ENCODE peak calls at places on chromosomes 13 and 19, in seven cellular contexts. One of them, this sample, is unnamed.

GRCh38 chr19:7871280-7871529 is 3.0 kb downstream of the PRR36 start:
- DNase-seq in cardiac fibroblast: no peak
- DNase-seq in heart right ventricle: no peak
- DNase-seq in glutamatergic neuron: no peak
- DNase-seq in transverse colon: no peak
- DNase-seq in brain microvascular endothelial cell: no peak
- DNase-seq in Calu3: no peak
- DNase-seq in this sample: no peak

GRCh38 chr19:12806242-12807131 is at the start of gene RNASEH2A:
- DNase-seq in brain microvascular endothelial cell: peak; percentile 82
- DNase-seq in Calu3: peak; percentile 85
- DNase-seq in transverse colon: peak; percentile 92
- DNase-seq in glutamatergic neuron: peak; percentile 91
- DNase-seq in cardiac fibroblast: peak; percentile 95
- DNase-seq in heart right ventricle: peak; percentile 92
- DNase-seq in this sample: peak; percentile 94

GRCh38 chr19:23318143-23318542 is 67.9 kb upstream of the ZNF724 start:
- DNase-seq in brain microvascular endothelial cell: no peak
- DNase-seq in cardiac fibroblast: no peak
- DNase-seq in transverse colon: no peak
- DNase-seq in Calu3: no peak
- DNase-seq in heart right ventricle: no peak
- DNase-seq in glutamatergic neuron: no peak
- DNase-seq in this sample: peak; percentile 41

GRCh38 chr19:17530586-17530985 is 19.1 kb downstream of the PGLS start:
- DNase-seq in Calu3: no peak
- DNase-seq in glutamatergic neuron: no peak
- DNase-seq in brain microvascular endothelial cell: no peak
- DNase-seq in cardiac fibroblast: no peak
- DNase-seq in transverse colon: no peak
- DNase-seq in heart right ventricle: no peak
- DNase-seq in this sample: peak; percentile 87

GRCh38 chr13:90950134-90950533 is 397.4 kb upstream of the MIR17HG start:
- DNase-seq in glutamatergic neuron: no peak
- DNase-seq in heart right ventricle: no peak
- DNase-seq in Calu3: no peak
- DNase-seq in transverse colon: no peak
- DNase-seq in cardiac fibroblast: no peak
- DNase-seq in brain microvascular endothelial cell: no peak
- DNase-seq in this sample: no peak

GRCh38 chr13:111531505-111531904 is 211.1 kb downstream of the TEX29 start:
- DNase-seq in Calu3: no peak
- DNase-seq in heart right ventricle: no peak
- DNase-seq in cardiac fibroblast: peak; percentile 3
- DNase-seq in brain microvascular endothelial cell: peak; percentile 10
- DNase-seq in glutamatergic neuron: no peak
- DNase-seq in transverse colon: no peak
- DNase-seq in this sample: peak; percentile 52

GRCh38 chr13:40095695-40096356 is 440.4 kb downstream of the COG6 start:
- DNase-seq in brain microvascular endothelial cell: no peak
- DNase-seq in heart right ventricle: no peak
- DNase-seq in cardiac fibroblast: no peak
- DNase-seq in Calu3: no peak
- DNase-seq in transverse colon: no peak
- DNase-seq in glutamatergic neuron: no peak
- DNase-seq in this sample: no peak

GRCh38 chr13:23466144-23467002 is 32.9 kb upstream of the SACS start:
- DNase-seq in cardiac fibroblast: peak; percentile 84
- DNase-seq in glutamatergic neuron: peak; percentile 75
- DNase-seq in heart right ventricle: peak; percentile 74
- DNase-seq in Calu3: peak; percentile 62
- DNase-seq in brain microvascular endothelial cell: peak; percentile 80
- DNase-seq in transverse colon: peak; percentile 57
- DNase-seq in this sample: peak; percentile 91

GRCh38 chr19:8158411-8159074 is 9.2 kb upstream of the FBN3 start:
- DNase-seq in glutamatergic neuron: no peak
- DNase-seq in Calu3: peak; percentile 55
- DNase-seq in brain microvascular endothelial cell: peak; percentile 75
- DNase-seq in heart right ventricle: no peak
- DNase-seq in cardiac fibroblast: peak; percentile 91
- DNase-seq in transverse colon: peak; percentile 23
- DNase-seq in this sample: peak; percentile 97

GRCh38 chr19:16001481-16002312 is 52.9 kb downstream of the OR10H4 start:
- DNase-seq in cardiac fibroblast: peak; percentile 80
- DNase-seq in heart right ventricle: no peak
- DNase-seq in Calu3: peak; percentile 58
- DNase-seq in brain microvascular endothelial cell: peak; percentile 54
- DNase-seq in glutamatergic neuron: no peak
- DNase-seq in transverse colon: peak; percentile 21
- DNase-seq in this sample: peak; percentile 81

DNA sequence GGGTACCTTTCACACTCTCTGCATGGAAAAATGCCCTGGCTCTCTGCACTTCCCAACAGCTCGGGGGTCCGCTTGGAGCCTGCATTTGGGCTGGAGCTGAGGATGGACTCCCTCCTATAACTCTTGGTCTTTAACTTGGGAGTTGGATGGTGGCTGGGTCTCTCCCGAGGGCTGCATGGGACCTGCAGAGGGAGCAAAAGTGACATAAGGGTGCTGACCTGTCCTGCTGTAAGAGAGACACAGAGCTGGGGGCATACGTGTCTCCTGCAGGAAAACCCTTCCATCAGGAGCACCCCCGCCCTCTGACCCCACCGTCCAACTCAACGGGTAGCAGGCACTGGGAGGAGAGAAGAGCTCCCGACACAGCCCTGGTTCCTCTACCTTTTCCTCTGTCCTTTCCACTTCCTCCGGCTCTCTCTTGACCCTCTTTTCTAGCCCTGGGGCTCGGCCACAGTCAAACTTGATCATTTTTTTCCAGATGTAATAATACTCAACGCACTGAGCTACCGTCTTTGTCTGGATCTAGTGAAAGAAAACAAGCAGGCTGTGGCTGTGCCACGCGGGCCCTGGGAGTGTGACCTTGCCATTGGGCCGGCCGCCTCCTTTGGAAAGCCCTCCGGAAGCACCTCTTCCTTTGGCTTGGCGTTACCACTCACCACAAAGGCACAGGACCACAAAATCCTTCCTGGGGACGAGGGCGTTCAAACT is 6.8 kb upstream of the NAPA start:
- DNase-seq in transverse colon: no peak
- DNase-seq in Calu3: no peak
- DNase-seq in brain microvascular endothelial cell: no peak
- DNase-seq in heart right ventricle: no peak
- DNase-seq in glutamatergic neuron: no peak
- DNase-seq in cardiac fibroblast: no peak
- DNase-seq in this sample: no peak
- TF ChIP-seq CTCF in transverse colon: no peak
- TF ChIP-seq CTCF in Calu3: no peak
- TF ChIP-seq CTCF in brain microvascular endothelial cell: no peak
- TF ChIP-seq CTCF in heart right ventricle: no peak
- TF ChIP-seq CTCF in glutamatergic neuron: no peak
- TF ChIP-seq CTCF in cardiac fibroblast: no peak
- TF ChIP-seq CTCF in this sample: no peak

GRCh38 chr19:1063030-1063908 is 3.7 kb upstream of the ARHGAP45 start:
- DNase-seq in glutamatergic neuron: no peak
- DNase-seq in brain microvascular endothelial cell: no peak
- DNase-seq in heart right ventricle: no peak
- DNase-seq in Calu3: peak; percentile 25
- DNase-seq in cardiac fibroblast: no peak
- DNase-seq in transverse colon: no peak
- DNase-seq in this sample: peak; percentile 56

GRCh38 chr19:1066251-1066747 is 668 bp upstream of the ARHGAP45 start:
- DNase-seq in Calu3: peak; percentile 34
- DNase-seq in transverse colon: no peak
- DNase-seq in cardiac fibroblast: no peak
- DNase-seq in brain microvascular endothelial cell: no peak
- DNase-seq in glutamatergic neuron: no peak
- DNase-seq in heart right ventricle: no peak
- DNase-seq in this sample: no peak

GRCh38 chr19:1065606-1066109 is 1.3 kb upstream of the ARHGAP45 start:
- DNase-seq in glutamatergic neuron: no peak
- DNase-seq in heart right ventricle: no peak
- DNase-seq in transverse colon: peak; percentile 82
- DNase-seq in Calu3: peak; percentile 32
- DNase-seq in cardiac fibroblast: no peak
- DNase-seq in brain microvascular endothelial cell: no peak
- DNase-seq in this sample: no peak

GRCh38 chr19:1063909-1064660 is 2.9 kb upstream of the ARHGAP45 start:
- DNase-seq in heart right ventricle: no peak
- DNase-seq in glutamatergic neuron: no peak
- DNase-seq in transverse colon: peak; percentile 38
- DNase-seq in brain microvascular endothelial cell: no peak
- DNase-seq in Calu3: no peak
- DNase-seq in cardiac fibroblast: no peak
- DNase-seq in this sample: no peak

DNA sequence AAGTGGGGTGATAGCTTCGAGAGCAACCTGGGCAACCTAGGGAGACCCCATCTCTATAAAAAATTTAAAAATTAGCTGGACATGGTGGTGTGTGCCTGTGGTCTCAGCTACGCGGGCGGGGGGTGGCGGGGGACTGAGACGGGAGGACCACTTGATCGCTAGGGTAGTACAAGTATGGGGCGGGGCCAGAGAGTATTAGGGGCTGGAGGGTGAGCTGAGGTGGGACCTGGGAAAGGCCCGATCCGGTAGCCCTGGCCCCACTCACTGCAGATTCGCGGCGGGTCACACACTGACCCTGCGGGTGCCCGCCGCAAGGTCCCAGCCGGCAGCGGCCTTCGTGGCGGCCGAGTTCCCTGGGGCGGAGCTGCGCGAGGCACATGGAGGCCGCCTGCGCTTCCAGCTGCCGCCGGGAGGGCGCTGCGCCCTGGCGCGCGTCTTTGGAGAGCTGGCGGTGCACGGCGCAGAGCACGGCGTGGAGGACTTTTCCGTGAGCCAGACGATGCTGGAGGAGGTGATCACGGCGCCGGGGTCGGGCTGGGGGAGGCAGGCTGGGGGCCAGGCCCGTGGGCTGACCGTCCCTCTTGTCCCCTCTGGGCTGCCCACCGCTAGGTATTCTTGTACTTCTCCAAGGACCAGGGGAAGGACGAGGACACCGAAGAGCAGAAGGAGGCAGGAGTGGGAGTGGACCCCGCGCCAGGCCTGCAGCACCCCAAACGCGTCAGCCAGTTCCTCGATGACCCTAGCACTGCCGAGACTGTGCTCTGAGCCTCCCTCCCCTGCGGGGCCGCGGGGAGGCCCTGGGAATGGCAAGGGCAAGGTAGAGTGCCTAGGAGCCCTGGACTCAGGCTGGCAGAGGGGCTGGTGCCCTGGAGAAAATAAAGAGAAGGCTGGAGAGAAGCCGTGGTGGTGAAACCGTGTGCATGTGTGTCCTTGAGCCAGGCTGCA is 2.0 kb upstream of the ARHGAP45 start:
- DNase-seq in heart right ventricle: peak; percentile 72
- DNase-seq in cardiac fibroblast: peak; percentile 74
- DNase-seq in Calu3: peak; percentile 76
- DNase-seq in glutamatergic neuron: peak; percentile 85
- DNase-seq in brain microvascular endothelial cell: no peak
- DNase-seq in transverse colon: peak; percentile 81
- DNase-seq in this sample: peak; percentile 68
- TF ChIP-seq CTCF in heart right ventricle: no peak
- TF ChIP-seq CTCF in cardiac fibroblast: peak; percentile 59
- TF ChIP-seq CTCF in Calu3: peak; percentile 68
- TF ChIP-seq CTCF in glutamatergic neuron: peak; percentile 89
- TF ChIP-seq CTCF in brain microvascular endothelial cell: peak; percentile 68
- TF ChIP-seq CTCF in transverse colon: peak; percentile 97
- TF ChIP-seq CTCF in this sample: peak; percentile 32

DNA sequence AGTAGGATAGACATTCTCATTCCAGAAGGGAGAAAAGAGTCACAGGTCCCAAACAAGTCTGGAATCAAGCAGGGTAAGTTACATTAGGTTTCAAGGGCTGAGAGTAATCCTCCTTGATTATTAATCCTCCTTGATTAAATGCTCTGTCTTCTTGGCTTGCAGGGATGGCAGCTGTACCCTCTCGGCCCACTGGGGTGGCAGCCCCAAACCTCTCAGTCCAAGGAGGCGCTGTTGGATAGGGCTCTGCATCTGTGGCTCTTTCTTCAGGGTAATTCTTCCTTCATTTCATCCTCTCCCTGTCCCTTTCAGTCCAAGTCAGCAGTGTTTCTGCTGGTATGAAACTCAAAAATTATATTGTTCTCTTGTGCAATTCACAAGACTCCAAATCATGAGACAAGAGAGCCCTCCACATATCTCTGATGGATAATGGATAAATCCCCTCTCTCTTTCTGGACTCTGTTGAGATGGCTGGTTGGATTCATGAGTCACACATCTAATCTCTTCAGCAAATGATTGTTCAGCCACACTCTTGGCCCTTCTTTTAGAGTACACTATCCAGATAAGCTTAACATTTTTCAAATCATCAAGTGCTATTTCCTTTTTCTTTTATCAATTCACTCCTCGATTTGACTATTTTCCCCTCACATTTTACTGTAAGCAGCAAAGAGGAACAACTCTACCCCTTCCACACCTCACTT is 323.7 kb upstream of the HTR2A start:
- DNase-seq in glutamatergic neuron: no peak
- DNase-seq in brain microvascular endothelial cell: peak; percentile 32
- DNase-seq in Calu3: no peak
- DNase-seq in cardiac fibroblast: peak; percentile 57
- DNase-seq in heart right ventricle: no peak
- DNase-seq in transverse colon: no peak
- DNase-seq in this sample: no peak
- TF ChIP-seq CTCF in glutamatergic neuron: no peak
- TF ChIP-seq CTCF in brain microvascular endothelial cell: peak; percentile 16
- TF ChIP-seq CTCF in Calu3: no peak
- TF ChIP-seq CTCF in cardiac fibroblast: no peak
- TF ChIP-seq CTCF in heart right ventricle: no peak
- TF ChIP-seq CTCF in transverse colon: no peak
- TF ChIP-seq CTCF in this sample: no peak

DNA sequence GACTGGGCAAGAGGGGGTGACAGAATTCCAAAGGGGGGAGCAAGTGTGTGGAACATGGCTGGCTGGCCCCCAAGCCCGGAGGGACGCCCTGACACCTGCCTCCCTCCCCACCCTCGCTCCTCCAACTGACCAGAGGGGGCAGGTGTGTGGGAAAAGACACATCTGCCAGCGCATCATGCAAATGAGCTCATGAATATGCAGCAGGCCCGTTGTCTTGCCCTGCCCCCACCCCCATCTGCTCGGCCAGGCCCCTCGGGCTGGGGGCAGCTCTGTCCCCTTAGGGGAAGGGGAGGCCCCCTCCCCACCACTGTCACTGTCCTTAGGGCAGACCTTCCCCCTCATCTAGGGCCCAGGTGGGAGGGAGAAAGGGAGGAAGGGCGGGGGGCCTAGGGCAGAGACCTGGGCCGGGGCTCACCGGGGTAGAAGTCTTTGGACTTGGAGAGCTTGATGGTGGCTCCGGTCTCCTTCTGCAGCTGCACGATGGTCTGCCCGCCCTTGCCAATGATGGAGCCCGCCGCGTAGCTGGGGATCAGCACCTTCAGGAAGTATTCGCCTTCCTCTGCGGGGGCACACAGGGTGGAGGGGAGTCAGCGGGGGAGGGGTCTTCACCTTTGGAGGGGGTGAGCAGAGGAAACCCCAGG is 12.9 kb downstream of the NOVA2 start:
- DNase-seq in brain microvascular endothelial cell: no peak
- DNase-seq in Calu3: peak; percentile 32
- DNase-seq in transverse colon: no peak
- DNase-seq in cardiac fibroblast: no peak
- DNase-seq in glutamatergic neuron: peak; percentile 80
- DNase-seq in heart right ventricle: no peak
- DNase-seq in this sample: no peak
- TF ChIP-seq CTCF in brain microvascular endothelial cell: no peak
- TF ChIP-seq CTCF in Calu3: no peak
- TF ChIP-seq CTCF in transverse colon: no peak
- TF ChIP-seq CTCF in cardiac fibroblast: peak; percentile 4
- TF ChIP-seq CTCF in glutamatergic neuron: peak; percentile 30
- TF ChIP-seq CTCF in heart right ventricle: no peak
- TF ChIP-seq CTCF in this sample: no peak